ENCODE peak calls at places on chromosomes 13 and 19, in eight cellular contexts. J is stimulated activated CD8-positive, alpha-beta memory T cell treated with anti-CD3 and anti-CD28 coated beads, Interleukin-7, amount 100 ng/mL, for 48 hours; B is activated naive CD4-positive, alpha-beta T cell treated with anti-CD3 and anti-CD28 coated beads for 36 hours; N is A172; X is WTC11; E is HCEC 1CT; Y is colonic mucosa; R is stimulated activated naive CD4-positive, alpha-beta T cell. I is an unnamed sample.
A peak's percentile ranks its signal among the peaks of the same experiment; 100 is the strongest.

GRCh38 chr13:112142401-112142930 is 75.5 kb downstream of the SOX1 start:
- DNase-seq in X (no peak), E (no peak), R (no peak), Y (no peak), N (no peak), B (no peak), J (no peak), I (no peak)

GRCh38 chr13:73715114-73715909 is 418.9 kb downstream of the KLF12 start:
- DNase-seq in N (no peak), B (peak; percentile 76), Y (no peak), E (no peak), R (peak; percentile 70), J (no peak), X (no peak), I (no peak)

GRCh38 chr19:4375620-4376228 is 24.6 kb downstream of the SH3GL1 start:
- DNase-seq in B (no peak), J (no peak), Y (no peak), E (peak; percentile 69), N (peak; percentile 85), X (peak; percentile 47), R (no peak), I (peak; percentile 69)

GRCh38 chr13:24161980-24162517 is 1.5 kb downstream of the SPATA13 start:
- DNase-seq in B (no peak), E (no peak), X (no peak), R (no peak), N (no peak), J (no peak), Y (peak; percentile 87), I (no peak)

GRCh38 chr13:79492313-79492798 is 11.4 kb downstream of the NDFIP2 start:
- DNase-seq in X (no peak), J (no peak), Y (no peak), N (no peak), B (peak; percentile 68), E (peak; percentile 13), R (no peak), I (peak; percentile 36)

GRCh38 chr19:30226464-30227070 is 145.6 kb upstream of the ZNF536 start:
- DNase-seq in N (no peak), J (no peak), B (no peak), X (peak; percentile 29), E (no peak), R (no peak), Y (no peak), I (no peak)

GRCh38 chr19:17376935-17377600 is at the start of gene PLVAP:
- DNase-seq in Y (no peak), J (no peak), X (no peak), E (no peak), R (no peak), N (no peak), B (no peak), I (no peak)

GRCh38 chr19:44803442-44804428 is 5.2 kb upstream of the BCAM start:
- DNase-seq in X (no peak), R (no peak), E (no peak), Y (no peak), B (no peak), N (no peak), J (no peak), I (no peak)

GRCh38 chr13:48531416-48532145 is 1.3 kb downstream of the RCBTB2 start:
- DNase-seq in B (peak; percentile 23), X (no peak), R (peak; percentile 30), E (no peak), J (no peak), N (peak; percentile 3), Y (peak; percentile 29), I (peak; percentile 22)

GRCh38 chr19:13155472-13156284 is 5.5 kb downstream of the IER2 start:
- DNase-seq in Y (peak; percentile 86), J (peak; percentile 75), R (peak; percentile 76), B (peak; percentile 86), X (peak; percentile 89), E (peak; percentile 66), N (peak; percentile 87), I (peak; percentile 70)

GRCh38 chr19:48244289-48244688 is 11.4 kb downstream of the CARD8 start:
- DNase-seq in X (no peak), E (peak; percentile 3), B (peak; percentile 67), Y (no peak), R (peak; percentile 31), N (peak; percentile 24), J (no peak), I (no peak)

GRCh38 chr13:90184355-90184754 is 1163.1 kb upstream of the MIR17HG start:
- DNase-seq in X (no peak), E (no peak), R (no peak), N (no peak), B (no peak), J (no peak), Y (no peak), I (no peak)

GRCh38 chr19:6318772-6319171 is 14.6 kb downstream of the ACER1 start:
- DNase-seq in E (peak; percentile 13), Y (no peak), J (no peak), B (peak; percentile 49), X (no peak), N (peak; percentile 78), R (no peak), I (peak; percentile 18)

GRCh38 chr13:51921790-51922740 is 60.3 kb downstream of the CCDC70 start:
- DNase-seq in B (no peak), N (no peak), E (no peak), J (no peak), Y (no peak), R (no peak), X (no peak), I (no peak)

GRCh38 chr13:44508562-44509062 is 67.5 kb downstream of the TSC22D1 start:
- DNase-seq in N (no peak), X (no peak), J (no peak), E (no peak), R (no peak), B (no peak), Y (no peak), I (no peak)

GRCh38 chr13:41327994-41328778 is 17.1 kb downstream of the NAA16 start:
- DNase-seq in Y (no peak), B (no peak), X (no peak), E (no peak), J (no peak), R (no peak), N (no peak), I (no peak)

GRCh38 chr19:37466277-37466797 is 907 bp downstream of the ZNF569 start:
- DNase-seq in X (peak; percentile 11), N (no peak), B (no peak), J (no peak), Y (no peak), E (no peak), R (no peak), I (no peak)

GRCh38 chr19:2719910-2720776 is 1.0 kb downstream of the DIRAS1 start:
- DNase-seq in N (peak; percentile 37), B (peak; percentile 14), E (peak; percentile 32), Y (no peak), X (peak; percentile 56), R (no peak), J (no peak), I (peak; percentile 8)

GRCh38 chr13:87052731-87053130 is 618.4 kb upstream of the SLITRK5 start:
- DNase-seq in Y (no peak), J (no peak), N (peak; percentile 60), R (no peak), X (no peak), B (no peak), E (peak; percentile 3), I (peak; percentile 56)

GRCh38 chr19:46748325-46749109 is 2.3 kb upstream of the STRN4 start:
- DNase-seq in Y (peak; percentile 80), J (no peak), X (peak; percentile 88), N (no peak), E (peak; percentile 34), R (peak; percentile 6), B (peak; percentile 86), I (no peak)

GRCh38 chr13:60720590-60720989 is 323.6 kb downstream of the TDRD3 start:
- DNase-seq in R (no peak), Y (no peak), X (no peak), J (no peak), E (no peak), N (no peak), B (no peak), I (no peak)

GRCh38 chr13:31755803-31756212 is 16.5 kb downstream of the RXFP2 start:
- DNase-seq in N (peak; percentile 80), R (no peak), Y (no peak), B (no peak), E (peak; percentile 96), X (no peak), J (no peak), I (peak; percentile 66)

GRCh38 chr13:51258612-51259358 is 36.6 kb downstream of the FAM124A start:
- DNase-seq in R (no peak), N (no peak), Y (no peak), J (no peak), B (no peak), X (no peak), E (no peak), I (no peak)

GRCh38 chr13:24982333-24982999 is 113.5 kb upstream of the PABPC3 start:
- DNase-seq in X (no peak), J (no peak), R (no peak), Y (peak; percentile 61), N (no peak), E (no peak), B (no peak), I (no peak)

GRCh38 chr19:45177817-45178261 is at the start of gene TRAPPC6A:
- DNase-seq in N (no peak), E (peak; percentile 88), Y (no peak), X (peak; percentile 36), R (no peak), B (no peak), J (no peak), I (peak; percentile 62)

GRCh38 chr19:19566306-19566705 is 28.2 kb downstream of the CILP2 start:
- DNase-seq in E (peak; percentile 37), R (no peak), B (no peak), Y (no peak), N (no peak), J (no peak), X (no peak), I (peak; percentile 24)

GRCh38 chr13:41561179-41561578 is 103.8 kb downstream of the RGCC start:
- DNase-seq in N (no peak), J (no peak), Y (no peak), E (peak; percentile 52), R (no peak), X (no peak), B (no peak), I (peak; percentile 41)

GRCh38 chr13:21458457-21458815 is 667 bp downstream of the ZDHHC20 start:
- DNase-seq in E (no peak), N (peak; percentile 17), Y (peak; percentile 76), R (peak; percentile 19), B (peak; percentile 70), X (peak; percentile 67), J (no peak), I (no peak)

GRCh38 chr19:6738726-6739389 is 622 bp upstream of the TRIP10 start:
- DNase-seq in Y (peak; percentile 88), B (peak; percentile 54), N (no peak), E (no peak), X (peak; percentile 62), J (no peak), R (no peak), I (peak; percentile 10)

GRCh38 chr13:47256618-47257017 is 359.8 kb upstream of the HTR2A start:
- DNase-seq in J (no peak), X (no peak), Y (no peak), E (peak; percentile 86), R (no peak), N (peak; percentile 74), B (no peak), I (peak; percentile 88)

GRCh38 chr19:593505-593904 is 3.8 kb downstream of the HCN2 start:
- DNase-seq in N (no peak), J (no peak), R (no peak), B (no peak), E (no peak), Y (no peak), X (no peak), I (no peak)